ENCODE peak calls at places on chromosomes 7 and 10, in eight cellular contexts. One of them, this sample, is unnamed.

GRCh38 chr10:90834326-90834725 is 23.5 kb downstream of the HTR7 start:
- DNase-seq in astrocyte of the spinal cord: peak
- DNase-seq in HepG2: no peak
- DNase-seq in Peyer's patch: no peak
- DNase-seq in ovary: no peak
- DNase-seq in epithelial cell of esophagus: peak
- DNase-seq in AG09309: no peak
- DNase-seq in fibroblast of the aortic adventitia: no peak
- DNase-seq in this sample: no peak

GRCh38 chr7:108114117-108114841 is 15.9 kb downstream of the LAMB4 start:
- DNase-seq in ovary: no peak
- DNase-seq in Peyer's patch: no peak
- DNase-seq in HepG2: peak
- DNase-seq in astrocyte of the spinal cord: no peak
- DNase-seq in AG09309: no peak
- DNase-seq in epithelial cell of esophagus: peak
- DNase-seq in fibroblast of the aortic adventitia: no peak
- DNase-seq in this sample: peak

GRCh38 chr10:117597216-117597615 is 54.7 kb downstream of the EMX2 start:
- DNase-seq in AG09309: no peak
- DNase-seq in fibroblast of the aortic adventitia: no peak
- DNase-seq in HepG2: no peak
- DNase-seq in Peyer's patch: no peak
- DNase-seq in astrocyte of the spinal cord: no peak
- DNase-seq in ovary: no peak
- DNase-seq in epithelial cell of esophagus: no peak
- DNase-seq in this sample: no peak

GRCh38 chr7:98251251-98251843 is 685 bp downstream of the TECPR1 start:
- DNase-seq in Peyer's patch: peak
- DNase-seq in fibroblast of the aortic adventitia: no peak
- DNase-seq in ovary: peak
- DNase-seq in astrocyte of the spinal cord: no peak
- DNase-seq in epithelial cell of esophagus: no peak
- DNase-seq in AG09309: no peak
- DNase-seq in HepG2: peak
- DNase-seq in this sample: peak

GRCh38 chr10:132550366-132551092 is 12.9 kb downstream of the INPP5A start:
- DNase-seq in ovary: no peak
- DNase-seq in fibroblast of the aortic adventitia: no peak
- DNase-seq in Peyer's patch: no peak
- DNase-seq in AG09309: no peak
- DNase-seq in epithelial cell of esophagus: no peak
- DNase-seq in astrocyte of the spinal cord: no peak
- DNase-seq in HepG2: no peak
- DNase-seq in this sample: no peak

GRCh38 chr7:7585241-7585928 is 18.7 kb downstream of the MIOS start:
- DNase-seq in ovary: no peak
- DNase-seq in epithelial cell of esophagus: no peak
- DNase-seq in HepG2: no peak
- DNase-seq in fibroblast of the aortic adventitia: no peak
- DNase-seq in astrocyte of the spinal cord: no peak
- DNase-seq in Peyer's patch: no peak
- DNase-seq in AG09309: no peak
- DNase-seq in this sample: no peak

GRCh38 chr7:128869944-128870285 is 7.3 kb downstream of the ATP6V1F start:
- DNase-seq in HepG2: no peak
- DNase-seq in astrocyte of the spinal cord: no peak
- DNase-seq in fibroblast of the aortic adventitia: no peak
- DNase-seq in ovary: no peak
- DNase-seq in AG09309: no peak
- DNase-seq in Peyer's patch: no peak
- DNase-seq in epithelial cell of esophagus: no peak
- DNase-seq in this sample: no peak

GRCh38 chr7:74343281-74344127 is 54.3 kb downstream of the CLIP2 start:
- DNase-seq in epithelial cell of esophagus: peak
- DNase-seq in AG09309: peak
- DNase-seq in astrocyte of the spinal cord: peak
- DNase-seq in fibroblast of the aortic adventitia: peak
- DNase-seq in ovary: no peak
- DNase-seq in Peyer's patch: no peak
- DNase-seq in HepG2: no peak
- DNase-seq in this sample: peak

GRCh38 chr7:106732045-106732444 is 71.1 kb upstream of the CCDC71L start:
- DNase-seq in astrocyte of the spinal cord: no peak
- DNase-seq in AG09309: no peak
- DNase-seq in Peyer's patch: no peak
- DNase-seq in fibroblast of the aortic adventitia: no peak
- DNase-seq in HepG2: no peak
- DNase-seq in ovary: no peak
- DNase-seq in epithelial cell of esophagus: no peak
- DNase-seq in this sample: no peak

GRCh38 chr7:13068032-13068431 is 380.6 kb downstream of the ARL4A start:
- DNase-seq in fibroblast of the aortic adventitia: no peak
- DNase-seq in AG09309: no peak
- DNase-seq in astrocyte of the spinal cord: no peak
- DNase-seq in epithelial cell of esophagus: no peak
- DNase-seq in Peyer's patch: no peak
- DNase-seq in HepG2: no peak
- DNase-seq in ovary: no peak
- DNase-seq in this sample: no peak

GRCh38 chr10:30687698-30688213 is 58.2 kb upstream of the LYZL2 start:
- DNase-seq in AG09309: no peak
- DNase-seq in astrocyte of the spinal cord: peak
- DNase-seq in fibroblast of the aortic adventitia: peak
- DNase-seq in HepG2: peak
- DNase-seq in epithelial cell of esophagus: peak
- DNase-seq in ovary: peak
- DNase-seq in Peyer's patch: peak
- DNase-seq in this sample: peak

GRCh38 chr10:61757525-61758397 is 95.0 kb downstream of the CABCOCO1 start:
- DNase-seq in astrocyte of the spinal cord: peak
- DNase-seq in epithelial cell of esophagus: peak
- DNase-seq in AG09309: peak
- DNase-seq in HepG2: no peak
- DNase-seq in ovary: no peak
- DNase-seq in Peyer's patch: peak
- DNase-seq in fibroblast of the aortic adventitia: peak
- DNase-seq in this sample: peak

GRCh38 chr7:100684534-100685042 is 9.5 kb downstream of the GIGYF1 start:
- DNase-seq in AG09309: no peak
- DNase-seq in Peyer's patch: peak
- DNase-seq in HepG2: no peak
- DNase-seq in ovary: no peak
- DNase-seq in astrocyte of the spinal cord: no peak
- DNase-seq in epithelial cell of esophagus: no peak
- DNase-seq in fibroblast of the aortic adventitia: no peak
- DNase-seq in this sample: no peak

GRCh38 chr7:102236592-102237287 is 49.9 kb upstream of the SH2B2 start:
- DNase-seq in fibroblast of the aortic adventitia: peak
- DNase-seq in HepG2: peak
- DNase-seq in AG09309: no peak
- DNase-seq in ovary: peak
- DNase-seq in Peyer's patch: peak
- DNase-seq in epithelial cell of esophagus: peak
- DNase-seq in astrocyte of the spinal cord: peak
- DNase-seq in this sample: peak

GRCh38 chr10:78081292-78081691 is 47.6 kb downstream of the RPS24 start:
- DNase-seq in epithelial cell of esophagus: no peak
- DNase-seq in HepG2: no peak
- DNase-seq in Peyer's patch: no peak
- DNase-seq in AG09309: no peak
- DNase-seq in ovary: no peak
- DNase-seq in astrocyte of the spinal cord: no peak
- DNase-seq in fibroblast of the aortic adventitia: no peak
- DNase-seq in this sample: no peak

GRCh38 chr7:122864838-122865237 is 21.4 kb downstream of the CADPS2 start:
- DNase-seq in AG09309: no peak
- DNase-seq in HepG2: no peak
- DNase-seq in epithelial cell of esophagus: no peak
- DNase-seq in Peyer's patch: no peak
- DNase-seq in fibroblast of the aortic adventitia: no peak
- DNase-seq in ovary: no peak
- DNase-seq in astrocyte of the spinal cord: no peak
- DNase-seq in this sample: no peak

GRCh38 chr10:3779146-3779707 is 5.8 kb downstream of the KLF6 start:
- DNase-seq in fibroblast of the aortic adventitia: peak
- DNase-seq in HepG2: no peak
- DNase-seq in astrocyte of the spinal cord: no peak
- DNase-seq in Peyer's patch: no peak
- DNase-seq in AG09309: no peak
- DNase-seq in ovary: no peak
- DNase-seq in epithelial cell of esophagus: peak
- DNase-seq in this sample: peak

GRCh38 chr10:7275761-7276440 is 134.9 kb downstream of the SFMBT2 start:
- DNase-seq in epithelial cell of esophagus: no peak
- DNase-seq in ovary: no peak
- DNase-seq in Peyer's patch: no peak
- DNase-seq in AG09309: no peak
- DNase-seq in HepG2: no peak
- DNase-seq in fibroblast of the aortic adventitia: no peak
- DNase-seq in astrocyte of the spinal cord: no peak
- DNase-seq in this sample: no peak

GRCh38 chr7:19107142-19107391 is 10.4 kb downstream of the TWIST1 start:
- DNase-seq in astrocyte of the spinal cord: no peak
- DNase-seq in AG09309: no peak
- DNase-seq in epithelial cell of esophagus: no peak
- DNase-seq in Peyer's patch: no peak
- DNase-seq in ovary: no peak
- DNase-seq in HepG2: no peak
- DNase-seq in fibroblast of the aortic adventitia: no peak
- DNase-seq in this sample: no peak
- H3K4me3 ChIP-seq in astrocyte of the spinal cord: peak
- H3K4me3 ChIP-seq in AG09309: peak
- H3K4me3 ChIP-seq in epithelial cell of esophagus: peak
- H3K4me3 ChIP-seq in Peyer's patch: no peak
- H3K4me3 ChIP-seq in ovary: peak
- H3K4me3 ChIP-seq in HepG2: no peak
- H3K4me3 ChIP-seq in fibroblast of the aortic adventitia: peak
- H3K4me3 ChIP-seq in this sample: peak

DNA sequence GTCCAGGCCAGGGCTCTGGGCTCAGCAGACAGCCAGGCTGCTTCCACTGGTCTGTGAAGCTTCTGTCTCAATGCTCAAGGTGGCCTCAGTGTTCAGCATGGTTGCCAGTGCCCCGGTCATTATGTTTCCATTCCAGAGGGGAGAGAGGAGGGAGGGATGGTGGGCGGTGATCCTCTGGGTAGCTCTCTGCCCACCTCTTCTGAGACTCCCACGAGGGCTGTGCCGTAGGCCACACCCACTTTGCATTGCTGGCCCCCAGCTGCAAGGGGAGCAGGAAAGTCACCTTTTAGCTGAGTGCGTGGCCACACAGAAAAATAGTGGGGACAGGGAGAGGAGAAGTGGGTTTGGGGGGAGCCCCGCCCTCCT is 42.5 kb downstream of the FOXK1 start:
- DNase-seq in HepG2: peak
- DNase-seq in Peyer's patch: no peak
- DNase-seq in AG09309: no peak
- DNase-seq in epithelial cell of esophagus: no peak
- DNase-seq in fibroblast of the aortic adventitia: peak
- DNase-seq in astrocyte of the spinal cord: peak
- DNase-seq in ovary: no peak
- DNase-seq in this sample: peak
- TF ChIP-seq CTCF in HepG2: no peak
- TF ChIP-seq CTCF in Peyer's patch: no peak
- TF ChIP-seq CTCF in AG09309: no peak
- TF ChIP-seq CTCF in epithelial cell of esophagus: no peak
- TF ChIP-seq CTCF in fibroblast of the aortic adventitia: no peak
- TF ChIP-seq CTCF in astrocyte of the spinal cord: no peak
- TF ChIP-seq CTCF in ovary: no peak
- TF ChIP-seq CTCF in this sample: no peak

DNA sequence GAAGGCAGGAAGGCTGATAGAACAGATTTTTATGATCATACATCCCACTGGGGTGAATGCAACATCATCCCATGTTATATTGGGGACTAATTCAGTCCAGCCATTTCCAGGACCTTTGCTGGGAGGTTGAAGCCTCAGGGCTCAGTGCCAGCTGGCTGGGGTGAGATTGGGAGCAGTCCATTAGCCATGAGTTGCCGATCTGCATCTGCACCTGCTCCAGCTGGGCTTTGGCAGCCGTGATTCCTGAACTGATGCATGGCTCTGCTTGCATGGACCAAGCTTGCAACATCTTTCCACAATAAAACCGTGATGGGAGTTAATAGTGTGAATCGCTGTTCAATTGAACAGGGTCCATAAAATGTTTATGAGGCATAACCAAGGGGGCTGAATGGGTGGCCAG is 346.9 kb downstream of the TYW1 start:
- DNase-seq in astrocyte of the spinal cord: no peak
- DNase-seq in AG09309: no peak
- DNase-seq in HepG2: no peak
- DNase-seq in Peyer's patch: no peak
- DNase-seq in epithelial cell of esophagus: no peak
- DNase-seq in fibroblast of the aortic adventitia: peak
- DNase-seq in ovary: no peak
- DNase-seq in this sample: no peak
- H3K4me3 ChIP-seq in astrocyte of the spinal cord: no peak
- H3K4me3 ChIP-seq in AG09309: no peak
- H3K4me3 ChIP-seq in HepG2: no peak
- H3K4me3 ChIP-seq in Peyer's patch: no peak
- H3K4me3 ChIP-seq in epithelial cell of esophagus: no peak
- H3K4me3 ChIP-seq in fibroblast of the aortic adventitia: no peak
- H3K4me3 ChIP-seq in ovary: no peak
- H3K4me3 ChIP-seq in this sample: no peak

DNA sequence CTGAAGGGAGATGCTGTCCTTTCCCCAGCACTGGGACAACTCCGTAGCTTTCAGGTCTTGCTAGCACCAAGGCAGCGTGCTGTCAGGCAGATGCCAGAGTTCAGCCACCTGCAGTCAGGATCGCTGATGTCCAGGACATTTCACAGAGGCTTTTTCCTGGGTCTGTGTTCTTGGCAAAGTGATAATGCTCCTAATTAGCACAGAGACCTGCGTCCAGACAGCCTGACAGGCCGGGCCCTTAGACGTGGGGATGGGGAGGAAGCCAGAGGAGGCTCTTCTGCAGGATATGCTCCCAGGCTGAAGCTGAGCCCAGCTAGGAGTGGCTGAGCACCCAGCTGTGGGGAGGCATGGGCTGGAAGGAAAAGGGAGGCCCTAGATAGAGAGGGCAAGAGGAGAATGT is 82.5 kb upstream of the TBX20 start:
- DNase-seq in AG09309: no peak
- DNase-seq in astrocyte of the spinal cord: no peak
- DNase-seq in Peyer's patch: no peak
- DNase-seq in ovary: no peak
- DNase-seq in HepG2: no peak
- DNase-seq in fibroblast of the aortic adventitia: no peak
- DNase-seq in epithelial cell of esophagus: no peak
- DNase-seq in this sample: no peak
- TF ChIP-seq CTCF in AG09309: no peak
- TF ChIP-seq CTCF in astrocyte of the spinal cord: no peak
- TF ChIP-seq CTCF in Peyer's patch: no peak
- TF ChIP-seq CTCF in ovary: no peak
- TF ChIP-seq CTCF in HepG2: no peak
- TF ChIP-seq CTCF in fibroblast of the aortic adventitia: no peak
- TF ChIP-seq CTCF in epithelial cell of esophagus: no peak
- TF ChIP-seq CTCF in this sample: no peak

GRCh38 chr10:71771204-71771603 is 2.1 kb downstream of the VSIR start:
- DNase-seq in epithelial cell of esophagus: no peak
- DNase-seq in HepG2: no peak
- DNase-seq in fibroblast of the aortic adventitia: no peak
- DNase-seq in ovary: no peak
- DNase-seq in Peyer's patch: peak
- DNase-seq in astrocyte of the spinal cord: no peak
- DNase-seq in AG09309: no peak
- DNase-seq in this sample: no peak
- H3K4me3 ChIP-seq in epithelial cell of esophagus: no peak
- H3K4me3 ChIP-seq in HepG2: no peak
- H3K4me3 ChIP-seq in fibroblast of the aortic adventitia: no peak
- H3K4me3 ChIP-seq in ovary: peak
- H3K4me3 ChIP-seq in Peyer's patch: peak
- H3K4me3 ChIP-seq in astrocyte of the spinal cord: no peak
- H3K4me3 ChIP-seq in AG09309: no peak
- H3K4me3 ChIP-seq in this sample: no peak

GRCh38 chr7:30226593-30227268 is 57.7 kb upstream of the ZNRF2 start:
- DNase-seq in ovary: no peak
- DNase-seq in astrocyte of the spinal cord: no peak
- DNase-seq in Peyer's patch: peak
- DNase-seq in HepG2: peak
- DNase-seq in epithelial cell of esophagus: peak
- DNase-seq in AG09309: no peak
- DNase-seq in fibroblast of the aortic adventitia: no peak
- DNase-seq in this sample: no peak
- TF ChIP-seq CTCF in ovary: no peak
- TF ChIP-seq CTCF in astrocyte of the spinal cord: peak
- TF ChIP-seq CTCF in Peyer's patch: peak
- TF ChIP-seq CTCF in HepG2: peak
- TF ChIP-seq CTCF in epithelial cell of esophagus: peak
- TF ChIP-seq CTCF in AG09309: no peak
- TF ChIP-seq CTCF in fibroblast of the aortic adventitia: no peak
- TF ChIP-seq CTCF in this sample: peak